ENCODE peak calls at places on chromosomes 16 and 17, in eight cellular contexts. Z is transverse colon, N is IMR-90, B is uterus, G is HCT116, E is breast epithelium, T is A549, A is suprapubic skin. L is an unnamed sample.

GRCh38 chr17:61408151-61409041 is 8.8 kb downstream of the TBX2 start:
- DNase-seq in Z (no peak), N (peak; percentile 55), B (no peak), G (no peak), E (no peak), T (no peak), A (peak; percentile 63), L (no peak)

GRCh38 chr17:7579001-7579838 is at the start of gene CD68:
- DNase-seq in Z (peak; percentile 85), N (peak; percentile 91), B (peak; percentile 54), G (peak; percentile 71), E (peak; percentile 77), T (peak; percentile 97), A (peak; percentile 92), L (peak; percentile 92)

GRCh38 chr16:81429045-81429521 is 15.5 kb upstream of the CMIP start:
- DNase-seq in Z (peak; percentile 53), N (peak; percentile 47), B (no peak), G (peak; percentile 68), E (no peak), T (no peak), A (no peak), L (peak; percentile 58)

GRCh38 chr16:29820730-29821662 is 734 bp downstream of the MVP start:
- DNase-seq in Z (peak; percentile 91), N (no peak), B (peak; percentile 69), G (no peak), E (no peak), T (peak; percentile 77), A (no peak), L (no peak)

GRCh38 chr17:78774956-78775571 is 7.0 kb downstream of the CYTH1 start:
- DNase-seq in Z (peak; percentile 55), N (no peak), B (no peak), G (no peak), E (no peak), T (no peak), A (peak; percentile 52), L (no peak)

GRCh38 chr17:76410328-76410965 is 26.0 kb downstream of the SPHK1 start:
- DNase-seq in Z (no peak), N (no peak), B (no peak), G (no peak), E (no peak), T (no peak), A (no peak), L (no peak)

GRCh38 chr16:57946181-57946801 is 24.6 kb downstream of the CNGB1 start:
- DNase-seq in Z (no peak), N (no peak), B (no peak), G (no peak), E (no peak), T (no peak), A (no peak), L (no peak)

GRCh38 chr17:3474212-3474611 is 1.6 kb upstream of the ASPA start:
- DNase-seq in Z (no peak), N (no peak), B (no peak), G (no peak), E (no peak), T (peak; percentile 29), A (no peak), L (no peak)

GRCh38 chr16:75803753-75804152 is 77.5 kb upstream of the CPHXL start:
- DNase-seq in Z (no peak), N (no peak), B (no peak), G (no peak), E (no peak), T (no peak), A (no peak), L (no peak)

GRCh38 chr16:48978501-48978900 is 303.1 kb downstream of the CBLN1 start:
- DNase-seq in Z (no peak), N (no peak), B (no peak), G (no peak), E (no peak), T (no peak), A (no peak), L (no peak)

GRCh38 chr16:85649978-85650863 is 37.1 kb downstream of the GSE1 start:
- DNase-seq in Z (no peak), N (no peak), B (no peak), G (no peak), E (no peak), T (no peak), A (no peak), L (no peak)

GRCh38 chr16:14475370-14476139 is 154.5 kb downstream of the PARN start:
- DNase-seq in Z (no peak), N (peak; percentile 24), B (no peak), G (no peak), E (no peak), T (peak; percentile 73), A (no peak), L (no peak)

GRCh38 chr17:45381001-45381400 is 51.7 kb downstream of the ARHGAP27 start:
- DNase-seq in Z (no peak), N (no peak), B (no peak), G (no peak), E (no peak), T (no peak), A (no peak), L (no peak)

GRCh38 chr17:15502315-15503112 is 35.1 kb upstream of the CDRT4 start:
- DNase-seq in Z (peak; percentile 85), N (peak; percentile 93), B (peak; percentile 94), G (peak; percentile 33), E (peak; percentile 90), T (peak; percentile 76), A (peak; percentile 97), L (peak; percentile 69)

GRCh38 chr17:40608061-40608581 is 39.5 kb downstream of the SMARCE1 start:
- DNase-seq in Z (no peak), N (no peak), B (no peak), G (no peak), E (no peak), T (no peak), A (no peak), L (no peak)
- TF ChIP-seq POLR2A in Z (no peak), N (no peak), B (no peak), G (no peak), E (no peak), T (no peak), A (no peak), L (no peak)

GRCh38 chr17:40916366-40916765 is 21.1 kb downstream of the KRT23 start:
- DNase-seq in Z (no peak), N (no peak), B (no peak), G (no peak), E (no peak), T (no peak), A (no peak), L (no peak)

GRCh38 chr17:40915199-40915661 is 22.2 kb downstream of the KRT23 start:
- DNase-seq in Z (no peak), N (peak; percentile 98), B (no peak), G (peak; percentile 92), E (no peak), T (peak; percentile 94), A (no peak), L (peak; percentile 59)

GRCh38 chr17:40914456-40914855 is 23.0 kb downstream of the KRT23 start:
- DNase-seq in Z (no peak), N (no peak), B (no peak), G (no peak), E (no peak), T (no peak), A (no peak), L (no peak)

GRCh38 chr17:40912506-40913220 is 24.8 kb downstream of the KRT23 start:
- DNase-seq in Z (no peak), N (no peak), B (no peak), G (no peak), E (no peak), T (no peak), A (no peak), L (no peak)

DNA sequence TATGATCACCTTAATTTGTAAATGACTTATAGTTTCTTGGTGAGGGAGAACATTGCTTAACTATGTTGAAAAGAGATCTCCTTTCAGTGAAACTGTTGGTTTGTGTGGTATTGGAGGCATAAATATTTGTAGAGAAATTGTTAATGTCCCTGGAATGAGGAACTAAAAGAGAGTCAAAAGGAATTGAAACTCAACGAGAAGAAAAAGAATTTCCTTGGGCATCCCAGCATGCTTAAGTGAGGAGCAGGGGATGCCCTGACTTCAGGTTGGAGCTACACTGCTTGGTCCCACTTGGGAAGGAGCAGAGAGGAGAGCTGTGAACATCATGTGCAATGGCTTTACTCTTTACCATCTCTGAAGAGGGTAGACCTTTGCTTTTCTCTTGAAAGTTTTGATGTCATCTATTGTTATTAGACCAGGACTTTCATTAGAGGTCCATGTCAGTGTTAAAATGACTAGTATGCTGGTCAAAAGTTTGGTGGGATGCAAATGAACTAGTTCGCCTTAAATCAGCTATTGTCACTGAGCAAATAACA is 21.7 kb downstream of the KRT23 start:
- DNase-seq in Z (no peak), N (peak; percentile 77), B (no peak), G (no peak), E (no peak), T (no peak), A (no peak), L (no peak)
- TF ChIP-seq POLR2A in Z (no peak), N (no peak), B (no peak), G (peak; percentile 15), E (no peak), T (no peak), A (no peak), L (no peak)

DNA sequence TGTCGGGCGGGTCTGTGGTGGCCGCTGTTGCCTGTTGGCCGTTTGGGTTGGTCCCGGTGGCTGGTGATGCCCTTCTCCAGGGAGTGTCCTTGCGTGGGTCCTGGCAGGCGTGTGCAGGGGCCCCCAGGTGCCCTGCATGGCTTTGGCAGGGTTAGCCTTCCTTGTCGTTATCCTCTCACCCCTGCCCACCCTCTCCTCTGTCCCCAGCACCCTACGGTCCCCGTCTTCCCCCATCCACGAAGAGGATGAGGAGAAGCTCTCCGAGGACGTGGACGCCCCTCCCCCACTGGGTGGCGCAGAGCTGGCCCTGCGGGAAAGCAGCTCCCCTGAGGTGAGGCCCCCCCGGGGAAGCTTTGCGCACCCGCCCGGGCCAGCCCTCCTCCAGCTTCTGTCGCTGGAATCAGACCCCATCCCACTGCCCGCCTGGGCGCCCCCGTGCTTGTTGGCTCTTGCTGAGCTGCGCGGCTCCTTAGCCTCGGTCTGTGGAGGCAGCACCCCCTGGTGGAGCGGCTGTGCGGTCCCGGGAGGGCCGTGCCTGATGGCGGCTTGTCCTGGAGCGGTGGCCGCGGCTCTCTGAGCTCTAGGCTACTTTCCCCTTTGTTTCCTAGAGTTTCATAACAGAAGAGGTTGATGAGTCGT is 10.6 kb upstream of the NUDT16L1 start:
- DNase-seq in Z (no peak), N (peak; percentile 18), B (peak; percentile 59), G (no peak), E (no peak), T (no peak), A (no peak), L (no peak)
- TF ChIP-seq POLR2A in Z (no peak), N (no peak), B (no peak), G (no peak), E (no peak), T (no peak), A (no peak), L (no peak)

DNA sequence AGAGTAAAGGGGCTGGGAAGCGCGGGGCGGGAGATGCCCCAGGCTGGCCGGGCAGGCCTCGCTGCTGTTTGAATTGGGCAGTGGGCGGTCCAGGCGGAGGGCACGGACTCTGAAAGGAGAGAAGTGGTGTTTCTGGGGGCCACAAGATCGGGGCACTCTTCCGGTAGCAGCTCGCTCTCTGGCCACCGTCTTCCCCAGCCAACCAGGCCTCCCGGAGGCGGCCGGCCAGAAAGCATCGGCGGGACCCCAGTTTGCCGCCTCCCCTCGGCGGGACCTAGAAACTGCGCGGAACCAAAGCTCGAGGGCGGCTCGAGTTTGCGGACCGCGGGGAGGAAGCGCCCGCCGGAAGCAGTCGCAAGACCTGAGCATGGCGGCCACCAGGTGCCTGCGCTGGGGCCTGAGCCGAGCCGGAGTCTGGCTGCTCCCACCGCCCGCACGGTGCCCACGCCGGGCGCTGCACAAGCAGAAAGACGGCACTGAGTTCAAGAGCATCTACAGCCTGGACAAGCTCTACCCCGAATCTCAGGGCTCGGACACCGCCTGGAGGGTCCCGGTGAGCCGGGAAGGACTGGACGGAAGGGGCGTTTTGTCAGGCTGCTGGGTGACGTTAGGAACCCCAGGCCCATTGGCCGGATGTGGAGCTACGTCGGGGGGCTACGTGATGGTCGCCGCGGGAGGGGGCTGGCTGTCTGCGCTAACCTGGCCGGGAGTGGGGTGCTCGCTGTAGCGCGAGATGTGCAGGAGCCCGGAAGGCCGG is at the start of gene MRPL58:
- DNase-seq in Z (peak; percentile 86), N (peak; percentile 83), B (peak; percentile 85), G (peak; percentile 84), E (peak; percentile 59), T (peak; percentile 95), A (peak; percentile 90), L (peak; percentile 92)
- TF ChIP-seq POLR2A in Z (peak; percentile 57), N (peak; percentile 81), B (no peak), G (peak; percentile 90), E (no peak), T (peak; percentile 79), A (no peak), L (peak; percentile 79)